ENCODE peak calls at places on chromosomes 16 and 17, in seven cellular contexts. P is OCI-LY7; S is SK-N-SH; T is adrenal gland; R is lower leg skin; O is A549; E is CD8-positive, alpha-beta T cell. B is an unnamed sample.

GRCh38 chr16:59593256-59593655 is 859.1 kb upstream of the GOT2 start:
- DNase-seq in S (no peak), T (no peak), R (no peak), P (no peak), E (no peak), O (no peak), B (peak)

GRCh38 chr16:70706948-70707465 is 21.2 kb upstream of the MTSS2 start:
- DNase-seq in E (peak), R (no peak), S (no peak), T (no peak), P (no peak), O (peak), B (peak)

GRCh38 chr17:32628645-32629044 is 141.9 kb downstream of the CDK5R1 start:
- DNase-seq in S (no peak), E (no peak), T (no peak), P (no peak), R (no peak), O (no peak), B (no peak)

GRCh38 chr17:43366809-43367587 is 31.8 kb upstream of the ARL4D start:
- DNase-seq in E (no peak), S (no peak), T (peak), O (no peak), P (no peak), R (no peak), B (no peak)

GRCh38 chr16:77822656-77823055 is 34.3 kb downstream of the VAT1L start:
- DNase-seq in T (no peak), E (no peak), R (no peak), P (no peak), S (no peak), O (no peak), B (no peak)

GRCh38 chr17:50627782-50628601 is 6.7 kb upstream of the ABCC3 start:
- DNase-seq in O (no peak), E (no peak), R (no peak), P (no peak), S (peak), T (no peak), B (no peak)

GRCh38 chr16:11361751-11362742 is 16.8 kb downstream of the RMI2 start:
- DNase-seq in O (no peak), R (peak), T (no peak), E (peak), P (peak), S (no peak), B (no peak)

GRCh38 chr17:59073972-59074371 is 32.7 kb downstream of the TRIM37 start:
- DNase-seq in R (no peak), E (no peak), T (no peak), P (no peak), S (no peak), O (no peak), B (no peak)

GRCh38 chr17:78766743-78767294 is 15.3 kb downstream of the CYTH1 start:
- DNase-seq in S (no peak), T (no peak), O (no peak), P (no peak), E (no peak), R (no peak), B (no peak)

GRCh38 chr17:78765821-78766220 is 16.3 kb downstream of the CYTH1 start:
- DNase-seq in E (no peak), S (no peak), P (no peak), O (no peak), R (no peak), T (no peak), B (no peak)

GRCh38 chr17:78763561-78763960 is 18.5 kb downstream of the CYTH1 start:
- DNase-seq in P (no peak), O (no peak), S (no peak), R (no peak), T (no peak), E (no peak), B (no peak)

GRCh38 chr17:78766225-78766624 is 15.8 kb downstream of the CYTH1 start:
- DNase-seq in R (no peak), S (no peak), E (no peak), T (no peak), O (no peak), P (no peak), B (no peak)

GRCh38 chr17:78764871-78765270 is 17.2 kb downstream of the CYTH1 start:
- DNase-seq in R (no peak), T (no peak), O (no peak), E (no peak), S (no peak), P (no peak), B (no peak)
- H3K4me3 ChIP-seq in R (no peak), T (no peak), O (no peak), E (no peak), S (no peak), P (no peak), B (no peak)

GRCh38 chr17:74961657-74962360 is 10.8 kb downstream of the HID1 start:
- DNase-seq in T (peak), O (peak), R (peak), P (peak), E (peak), S (peak), B (peak)
- TF ChIP-seq CTCF in T (peak), O (peak), R (no peak), P (peak), E (peak), S (peak), B (peak)

GRCh38 chr16:23423496-23424049 is 29.4 kb downstream of the COG7 start:
- DNase-seq in P (no peak), S (no peak), R (peak), O (peak), T (peak), E (no peak), B (peak)
- H3K4me3 ChIP-seq in P (no peak), S (no peak), R (no peak), O (peak), T (no peak), E (no peak), B (no peak)

DNA sequence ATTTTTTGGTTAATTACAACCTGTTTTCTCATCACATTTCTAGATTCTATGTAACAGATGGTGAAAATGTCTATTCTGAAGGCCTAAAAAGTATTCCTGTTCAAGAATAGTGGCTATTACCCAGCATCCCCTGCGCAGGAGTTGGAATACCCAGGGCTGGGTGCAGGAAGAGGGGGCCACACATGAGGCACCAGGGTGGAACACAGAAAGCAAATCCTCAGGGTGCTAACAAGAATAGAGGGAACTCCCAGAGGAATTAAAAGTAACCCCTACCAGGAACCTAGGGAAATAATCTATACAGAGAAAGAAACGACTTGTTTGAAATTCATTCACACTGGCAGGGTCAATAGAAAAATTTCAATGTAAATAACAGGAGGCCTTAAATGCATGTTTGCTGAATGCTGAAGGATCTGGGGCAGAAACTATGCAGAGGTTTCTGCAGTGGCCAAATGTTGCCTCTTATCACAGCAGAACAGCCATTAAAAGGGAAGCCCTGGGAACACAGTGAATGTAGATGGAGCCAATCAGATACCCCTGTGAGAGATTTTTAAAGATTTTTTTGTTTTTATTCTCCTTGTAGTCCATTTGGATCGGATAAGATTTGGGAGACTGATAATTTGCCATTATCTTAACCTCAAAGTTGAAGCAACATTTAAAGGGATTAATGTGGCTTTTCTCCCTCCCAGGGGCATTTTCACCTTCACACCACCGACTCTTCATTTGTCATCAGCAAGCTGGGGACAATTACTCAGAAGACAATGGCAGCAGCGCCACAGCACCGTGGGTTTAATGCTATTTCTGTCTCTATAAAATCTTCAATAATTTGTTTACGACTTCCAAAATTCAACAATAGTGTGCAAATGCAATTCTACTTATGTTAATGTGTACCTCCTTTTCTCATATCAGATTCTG is 196.0 kb upstream of the PSMD7 start:
- DNase-seq in T (no peak), P (no peak), E (no peak), S (peak), R (no peak), O (no peak), B (no peak)
- TF ChIP-seq CTCF in T (no peak), P (no peak), E (no peak), S (no peak), R (no peak), O (no peak), B (no peak)

GRCh38 chr16:31458073-31458834 is 1.0 kb upstream of the ARMC5 start:
- DNase-seq in R (no peak), S (peak), E (peak), T (peak), P (peak), O (peak), B (no peak)

GRCh38 chr16:31455601-31456314 is 3.5 kb upstream of the ARMC5 start:
- DNase-seq in P (peak), O (no peak), E (peak), T (no peak), R (no peak), S (peak), B (no peak)

GRCh38 chr16:31459722-31460581 is 651 bp downstream of the ARMC5 start:
- DNase-seq in O (peak), P (peak), R (peak), S (peak), T (peak), E (peak), B (peak)

GRCh38 chr16:31458835-31459721 is at the start of gene ARMC5:
- DNase-seq in E (peak), R (peak), T (peak), O (peak), P (peak), S (peak), B (peak)

DNA sequence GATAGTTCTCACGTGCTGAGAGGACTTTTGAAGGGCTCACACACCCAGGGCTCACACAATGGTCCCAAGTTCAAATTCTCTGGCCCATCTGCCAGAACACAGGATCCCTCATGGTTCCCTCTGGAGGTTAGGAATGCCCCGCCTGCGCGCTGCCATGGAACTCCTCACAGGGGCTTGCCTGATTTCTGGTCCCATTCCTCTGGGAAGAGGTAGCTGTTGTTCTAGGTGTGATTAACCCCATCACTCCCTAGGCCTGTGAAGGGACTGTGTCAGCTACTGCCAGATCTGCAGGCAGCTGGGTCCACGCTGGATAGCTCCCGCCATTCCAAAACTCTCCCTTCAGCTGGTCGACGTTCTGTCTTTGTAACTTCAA is 2.3 kb upstream of the ARMC5 start:
- DNase-seq in E (no peak), R (no peak), T (no peak), P (no peak), O (no peak), S (no peak), B (no peak)
- H3K4me3 ChIP-seq in E (no peak), R (no peak), T (peak), P (peak), O (no peak), S (peak), B (peak)

GRCh38 chr17:17140590-17140980 is 65.5 kb downstream of the PLD6 start:
- DNase-seq in O (peak), P (no peak), E (no peak), T (peak), R (no peak), S (no peak), B (no peak)
- TF ChIP-seq CTCF in O (no peak), P (no peak), E (no peak), T (no peak), R (no peak), S (no peak), B (peak)

DNA sequence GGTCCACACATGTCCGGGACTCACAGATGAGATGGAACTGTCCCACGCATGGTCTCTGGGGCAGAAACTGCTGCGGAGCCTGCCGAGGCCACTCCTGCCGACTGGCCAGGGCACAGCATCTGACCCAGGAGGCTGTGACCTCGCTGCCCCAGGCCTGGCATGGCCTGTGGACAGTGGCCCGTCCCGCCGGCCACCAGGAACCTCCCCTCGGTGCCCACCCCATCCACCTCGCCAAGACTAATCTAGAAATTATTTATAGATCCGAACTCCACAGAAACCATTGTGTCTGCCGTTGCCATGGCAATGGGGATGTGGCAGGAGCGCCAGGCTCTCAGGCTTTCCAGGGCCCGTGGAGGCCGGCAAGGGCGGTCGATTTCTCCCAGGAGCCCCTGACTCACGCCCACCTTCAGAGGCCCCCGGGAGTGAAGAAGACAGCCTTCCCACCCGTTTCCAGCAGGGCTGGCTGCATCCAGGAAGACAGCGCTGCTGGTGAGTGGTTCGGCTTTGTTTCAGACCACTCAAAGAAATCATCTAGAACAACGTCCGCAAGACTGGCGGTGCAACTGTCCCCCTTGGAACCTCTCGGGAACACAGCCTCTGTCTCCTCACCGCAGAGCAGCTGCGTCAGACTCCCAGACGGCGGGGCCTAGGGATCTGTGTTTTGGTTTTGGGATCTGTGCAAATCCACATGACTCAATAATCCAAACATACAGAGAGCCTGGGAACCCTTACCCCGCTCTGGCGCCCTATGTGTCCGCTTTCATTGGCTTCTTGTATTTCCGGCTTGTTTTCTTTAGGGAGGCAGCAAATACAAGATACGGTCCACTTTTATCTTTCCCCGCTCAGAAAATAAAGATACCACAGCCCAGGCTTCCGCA is 48.4 kb upstream of the ZCCHC14 start:
- DNase-seq in R (no peak), E (no peak), P (no peak), O (no peak), T (no peak), S (peak), B (no peak)
- H3K4me3 ChIP-seq in R (no peak), E (no peak), P (no peak), O (no peak), T (no peak), S (no peak), B (no peak)

B was measured in AG09309.